ENCODE peak calls at places on chromosomes 4 and X, in eight cellular contexts. R, V, B, M, G, Z, Q and I are unnamed samples.

GRCh38 chr4:169484485-169484884 is 127.9 kb downstream of the NEK1 start:
- DNase-seq in G (no peak), R (no peak), M (no peak), B (peak), Z (no peak), V (no peak), Q (no peak), I (peak)

GRCh38 chr4:40357738-40358137 is 22.6 kb downstream of the CHRNA9 start:
- DNase-seq in B (no peak), M (no peak), R (no peak), Q (no peak), G (no peak), V (no peak), Z (no peak), I (no peak)

GRCh38 chr4:53693408-53693807 is 102.1 kb upstream of the LNX1 start:
- DNase-seq in V (no peak), Q (no peak), M (no peak), Z (no peak), G (no peak), B (peak), R (no peak), I (no peak)

GRCh38 chr4:38860788-38861424 is 4.3 kb upstream of the TLR6 start:
- DNase-seq in G (peak), M (no peak), R (no peak), B (peak), Q (peak), Z (peak), V (peak), I (peak)

GRCh38 chrX:104310084-104310483 is 55.4 kb upstream of the ESX1 start:
- DNase-seq in Q (peak), R (no peak), M (no peak), Z (no peak), G (no peak), B (peak), V (no peak), I (peak)

GRCh38 chrX:73962948-73963347 is 341.0 kb upstream of the ZCCHC13 start:
- DNase-seq in R (no peak), G (no peak), Z (no peak), Q (no peak), V (no peak), M (no peak), B (no peak), I (no peak)

GRCh38 chrX:136162827-136163427 is 15.6 kb downstream of the FHL1 start:
- DNase-seq in B (peak), R (no peak), V (peak), Q (peak), Z (peak), M (peak), G (peak), I (peak)

GRCh38 chr4:151690164-151690856 is 70.5 kb downstream of the GATB start:
- DNase-seq in R (no peak), Q (no peak), Z (no peak), G (no peak), V (no peak), B (peak), M (no peak), I (peak)

GRCh38 chr4:104381729-104382128 is 113.0 kb downstream of the CXXC4 start:
- DNase-seq in M (no peak), B (no peak), V (no peak), Q (no peak), G (no peak), Z (no peak), R (no peak), I (no peak)

GRCh38 chr4:56731857-56732256 is 50.8 kb upstream of the HOPX start:
- DNase-seq in M (peak), R (no peak), G (peak), B (no peak), Q (peak), V (no peak), Z (no peak), I (no peak)

GRCh38 chrX:120750381-120750780 is 120.5 kb upstream of the C1GALT1C1 start:
- DNase-seq in M (no peak), B (no peak), V (no peak), Q (no peak), Z (no peak), G (no peak), R (no peak), I (peak)

GRCh38 chr4:10074767-10075105 is 41.9 kb downstream of the WDR1 start:
- DNase-seq in R (no peak), G (no peak), V (peak), Z (no peak), M (no peak), B (peak), Q (peak), I (peak)

GRCh38 chr4:96599752-96600151 is 759.9 kb downstream of the PDHA2 start:
- DNase-seq in Z (no peak), R (no peak), Q (no peak), G (no peak), V (no peak), M (no peak), B (no peak), I (no peak)

GRCh38 chr4:158067646-158068045 is 105.2 kb downstream of the GASK1B start:
- DNase-seq in Q (no peak), B (no peak), R (no peak), M (no peak), V (no peak), Z (no peak), G (no peak), I (peak)

GRCh38 chrX:1224954-1225353 is 12.5 kb upstream of the CRLF2 start:
- DNase-seq in V (no peak), R (no peak), Z (no peak), Q (no peak), G (no peak), B (no peak), M (no peak), I (no peak)

GRCh38 chr4:2886622-2887021 is 43.0 kb downstream of the ADD1 start:
- DNase-seq in G (no peak), Q (no peak), Z (no peak), V (no peak), R (no peak), B (no peak), M (no peak), I (no peak)

GRCh38 chrX:18983711-18984380 is at the start of gene PHKA2:
- DNase-seq in R (no peak), Q (peak), B (no peak), G (peak), V (peak), Z (no peak), M (peak), I (peak)

GRCh38 chr4:131304686-131305085 is 1844.4 kb upstream of the PCDH10 start:
- DNase-seq in Q (no peak), V (no peak), B (no peak), Z (no peak), M (no peak), G (no peak), R (no peak), I (no peak)

DNA sequence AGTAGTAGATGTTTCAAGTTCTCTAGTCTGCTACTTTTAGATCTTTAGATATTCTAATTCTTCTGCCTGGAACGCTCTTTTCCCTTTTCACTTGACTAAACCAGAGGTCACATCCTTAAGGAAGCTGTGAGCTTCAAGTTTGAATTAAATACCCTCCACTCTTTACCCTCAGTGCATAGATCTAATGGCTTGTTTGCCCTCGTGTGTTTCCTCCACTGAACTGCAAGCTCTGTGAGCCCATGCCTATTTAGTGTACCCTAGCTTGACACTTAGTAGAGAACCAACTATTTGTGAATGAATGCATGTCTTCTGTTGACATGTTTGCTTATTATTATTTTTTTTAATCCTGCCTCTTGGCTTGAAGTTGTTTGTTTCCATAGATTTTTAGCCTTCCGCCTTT is 138.3 kb downstream of the PDE5A start:
- DNase-seq in Q (peak), M (no peak), B (peak), V (no peak), R (no peak), Z (no peak), G (peak), I (peak)
- TF ChIP-seq CTCF in Q (no peak), M (no peak), B (peak), V (no peak), R (no peak), Z (no peak), G (peak), I (peak)

DNA sequence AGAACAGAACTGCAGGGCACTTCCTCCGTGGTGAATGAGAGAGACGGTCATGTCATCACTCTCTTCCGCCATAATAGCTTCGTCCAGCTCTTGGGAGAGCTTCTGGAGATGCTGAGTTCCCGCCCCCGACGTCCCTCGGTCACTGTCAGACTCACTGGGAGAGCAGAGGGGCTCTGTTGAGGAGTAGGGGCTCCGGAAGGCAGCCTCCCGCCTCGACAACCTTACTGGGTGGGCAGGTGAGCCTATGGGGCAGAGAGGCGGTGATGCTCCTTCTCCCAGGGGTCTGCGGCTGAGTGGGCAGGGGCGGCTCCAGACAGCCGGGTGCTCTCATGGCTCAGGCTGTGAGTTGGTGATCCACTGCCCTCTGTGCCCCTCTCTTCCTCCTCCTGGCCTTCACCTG is 25.8 kb upstream of the ARHGEF38 start:
- DNase-seq in V (no peak), M (no peak), R (no peak), Z (no peak), Q (no peak), G (no peak), B (no peak), I (no peak)
- TF ChIP-seq CTCF in V (no peak), M (no peak), R (no peak), Z (no peak), Q (no peak), G (no peak), B (no peak), I (no peak)

DNA sequence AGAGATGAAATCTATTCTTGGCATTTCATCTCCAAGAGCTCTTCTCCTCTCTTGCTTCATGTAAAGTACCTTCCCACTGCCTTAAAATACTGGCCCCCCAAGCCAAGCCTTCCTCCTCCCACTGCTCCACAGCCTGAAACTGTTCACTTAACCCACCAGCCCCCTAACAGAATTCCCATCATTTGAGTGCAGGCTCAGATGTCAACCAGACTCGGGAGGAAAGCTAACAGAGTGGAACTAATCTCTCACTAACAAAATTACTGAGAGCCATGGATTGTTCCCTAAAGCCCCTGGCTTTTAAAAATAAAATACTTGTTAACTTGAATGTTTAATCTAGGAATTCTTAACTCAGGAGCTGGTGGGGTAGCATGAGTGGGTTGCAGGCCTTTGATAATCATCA is 7.1 kb upstream of the DCUN1D4 start:
- DNase-seq in R (no peak), V (no peak), Z (no peak), M (no peak), G (no peak), Q (no peak), B (no peak), I (no peak)
- TF ChIP-seq CTCF in R (no peak), V (no peak), Z (no peak), M (no peak), G (no peak), Q (no peak), B (no peak), I (no peak)

GRCh38 chr4:48205092-48205491 is 64.5 kb downstream of the TEC start:
- DNase-seq in M (no peak), B (peak), R (no peak), Z (no peak), G (no peak), Q (no peak), V (no peak), I (no peak)
- TF ChIP-seq CTCF in M (no peak), B (no peak), R (no peak), Z (no peak), G (no peak), Q (no peak), V (no peak), I (no peak)

DNA sequence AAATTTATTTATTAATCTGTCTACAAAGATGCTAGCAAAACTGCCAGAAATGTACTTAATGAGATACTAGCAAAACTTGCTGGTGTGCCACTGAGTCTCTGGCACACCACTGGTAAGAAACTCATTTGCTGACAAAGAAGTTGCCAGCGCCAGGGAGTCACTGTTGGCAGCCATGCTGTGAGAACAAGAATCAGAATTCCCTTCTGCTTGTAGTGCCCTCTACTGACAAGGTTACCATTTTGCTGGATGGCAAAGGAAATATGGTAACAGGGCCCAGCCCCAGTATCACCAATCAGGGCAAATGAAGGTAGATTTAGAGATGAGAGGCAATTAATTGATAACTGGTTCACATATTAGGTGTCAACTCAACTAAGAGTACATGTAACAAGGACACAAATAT is 750.1 kb upstream of the ADGRL3 start:
- DNase-seq in Q (no peak), R (no peak), V (no peak), B (no peak), G (no peak), M (no peak), Z (no peak), I (no peak)
- TF ChIP-seq CTCF in Q (peak), R (no peak), V (no peak), B (no peak), G (no peak), M (no peak), Z (no peak), I (no peak)

GRCh38 chr4:25142468-25142867 is 17.8 kb downstream of the SEPSECS start:
- DNase-seq in B (no peak), M (no peak), Z (no peak), Q (no peak), R (no peak), V (no peak), G (no peak), I (no peak)

GRCh38 chr4:25146076-25146475 is 14.2 kb downstream of the SEPSECS start:
- DNase-seq in M (no peak), Q (no peak), G (no peak), V (no peak), Z (no peak), B (no peak), R (no peak), I (no peak)

GRCh38 chr4:25141592-25141991 is 18.7 kb downstream of the SEPSECS start:
- DNase-seq in Q (no peak), M (no peak), R (no peak), V (no peak), B (no peak), Z (no peak), G (no peak), I (no peak)

DNA sequence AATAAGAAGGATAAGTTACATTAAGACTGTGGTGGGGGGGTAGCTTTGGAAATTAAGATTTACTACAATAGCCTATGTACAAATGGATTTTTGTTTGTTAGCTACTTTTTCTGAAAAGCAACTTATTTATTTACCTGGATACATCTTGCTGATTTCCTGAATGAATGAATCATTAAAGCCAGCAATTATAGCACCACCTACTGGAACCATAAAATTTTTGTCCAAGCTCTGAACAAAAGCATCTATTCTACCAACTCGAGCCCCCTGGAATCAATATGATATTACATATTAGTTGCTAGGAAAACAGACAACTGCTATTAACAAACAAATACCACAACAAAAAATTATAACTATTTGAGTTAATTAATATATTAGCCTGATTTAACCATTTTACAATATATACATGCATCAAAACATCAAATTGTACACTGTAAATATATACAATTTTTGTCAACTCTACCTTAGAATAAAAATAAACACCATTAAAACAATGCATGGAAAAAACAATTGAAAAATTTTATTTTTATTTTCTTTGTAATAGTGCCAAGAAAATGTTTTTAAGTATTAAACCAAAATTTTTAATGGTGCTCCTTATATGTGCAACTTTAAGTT is 15.3 kb downstream of the SEPSECS start:
- DNase-seq in V (peak), M (no peak), B (peak), Q (peak), R (no peak), Z (peak), G (no peak), I (peak)
- TF ChIP-seq CTCF in V (peak), M (peak), B (peak), Q (peak), R (no peak), Z (peak), G (peak), I (peak)

GRCh38 chr4:29082684-29083083 is 1637.5 kb upstream of the PCDH7 start:
- DNase-seq in V (no peak), Z (no peak), Q (no peak), M (no peak), R (no peak), G (no peak), B (no peak), I (no peak)

GRCh38 chr4:29079260-29079659 is 1640.9 kb upstream of the PCDH7 start:
- DNase-seq in G (no peak), M (no peak), Z (no peak), R (no peak), Q (no peak), V (no peak), B (no peak), I (no peak)

GRCh38 chr4:29085748-29086147 is 1634.4 kb upstream of the PCDH7 start:
- DNase-seq in Z (no peak), G (no peak), Q (no peak), B (no peak), M (no peak), R (no peak), V (no peak), I (no peak)

GRCh38 chr4:29081230-29081955 is 1638.8 kb upstream of the PCDH7 start:
- DNase-seq in Z (peak), R (no peak), B (peak), M (no peak), G (no peak), Q (no peak), V (no peak), I (no peak)
- TF ChIP-seq CTCF in Z (peak), R (no peak), B (peak), M (no peak), G (no peak), Q (no peak), V (no peak), I (no peak)

GRCh38 chrX:24080670-24081069 is 25.9 kb downstream of the EIF2S3 start:
- DNase-seq in M (no peak), V (no peak), Q (no peak), G (no peak), R (no peak), B (no peak), Z (no peak), I (no peak)

GRCh38 chrX:24085133-24085532 is 30.4 kb downstream of the EIF2S3 start:
- DNase-seq in R (no peak), Z (no peak), B (no peak), G (no peak), Q (no peak), V (no peak), M (no peak), I (no peak)

GRCh38 chrX:24082446-24082845 is 27.7 kb downstream of the EIF2S3 start:
- DNase-seq in M (no peak), V (no peak), Z (no peak), G (no peak), Q (no peak), R (no peak), B (no peak), I (no peak)

GRCh38 chrX:24079405-24079804 is 24.6 kb downstream of the EIF2S3 start:
- DNase-seq in V (no peak), G (no peak), B (no peak), M (no peak), Z (no peak), R (no peak), Q (no peak), I (no peak)

DNA sequence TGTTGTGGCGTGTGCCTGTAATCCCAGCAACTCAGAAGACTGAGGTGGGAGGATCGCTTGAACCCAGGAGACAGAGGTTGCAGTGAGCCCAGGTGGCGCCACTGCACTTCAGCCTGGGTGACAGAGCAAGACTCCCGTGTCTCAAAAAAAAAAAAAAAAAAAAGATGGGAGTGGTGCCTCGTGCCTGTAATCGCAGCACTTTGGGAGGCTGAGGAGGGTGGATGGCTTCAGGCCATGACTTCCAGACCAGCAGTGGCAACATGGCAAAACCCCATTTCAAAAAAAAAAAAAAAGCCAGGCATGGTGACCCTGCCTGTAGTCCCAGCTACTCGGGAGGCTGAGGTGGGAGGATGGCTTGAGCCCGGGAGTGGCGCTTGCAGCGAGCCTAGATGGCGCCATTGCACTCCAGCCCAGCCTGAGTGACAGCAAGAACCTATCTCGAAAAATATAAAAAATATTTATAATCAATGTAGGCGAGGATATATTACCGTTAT is 27.0 kb downstream of the EIF2S3 start:
- DNase-seq in M (peak), R (peak), Z (peak), V (no peak), Q (peak), G (peak), B (peak), I (peak)
- TF ChIP-seq CTCF in M (peak), R (no peak), Z (peak), V (peak), Q (peak), G (peak), B (peak), I (peak)

DNA sequence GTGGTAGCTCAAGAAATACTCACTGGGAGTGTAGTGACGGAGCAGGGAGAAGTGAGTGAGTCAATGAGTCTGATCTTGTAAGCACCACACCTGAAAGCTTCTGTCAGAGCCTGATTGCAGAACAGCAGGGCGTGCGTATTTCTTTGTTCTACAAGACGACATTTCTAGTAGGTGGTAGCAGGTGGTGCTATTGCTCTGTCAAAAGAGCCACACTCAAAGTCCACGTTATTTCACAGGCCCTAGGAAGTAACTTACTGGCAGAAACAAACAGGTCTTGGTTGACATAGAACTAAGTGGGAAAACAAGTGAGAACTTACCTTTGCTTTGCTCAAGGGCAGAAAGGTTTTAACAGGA is 46.4 kb upstream of the SPRY1 start:
- DNase-seq in Z (peak), V (no peak), M (no peak), B (no peak), G (peak), Q (peak), R (no peak), I (no peak)
- TF ChIP-seq CTCF in Z (no peak), V (no peak), M (peak), B (no peak), G (no peak), Q (no peak), R (no peak), I (no peak)